ENCODE peak calls at places on chromosomes 5 and 9, in six cellular contexts. R, G, J, Q, K and Y are unnamed samples.

GRCh38 chr9:78542491-78543175 is 245.7 kb downstream of the PSAT1 start:
- DNase-seq in J (no peak), Q (peak; percentile 25), R (no peak), G (no peak), K (no peak), Y (no peak)

GRCh38 chr9:36136277-36136893 is at the start of gene GLIPR2:
- DNase-seq in K (peak; percentile 84), G (peak; percentile 99), J (peak; percentile 70), R (peak; percentile 67), Q (peak; percentile 93), Y (no peak)

GRCh38 chr5:109195667-109196066 is 214.1 kb downstream of the PJA2 start:
- DNase-seq in R (no peak), J (no peak), K (no peak), Q (no peak), G (no peak), Y (no peak)

GRCh38 chr5:158599132-158599531 is 500.6 kb downstream of the EBF1 start:
- DNase-seq in R (no peak), G (no peak), Q (no peak), J (peak; percentile 60), K (no peak), Y (no peak)

GRCh38 chr5:139141841-139142240 is 56.3 kb downstream of the SIL1 start:
- DNase-seq in Q (no peak), R (no peak), K (no peak), G (no peak), J (peak; percentile 94), Y (no peak)

GRCh38 chr9:134825025-134825424 is 55.6 kb upstream of the FCN2 start:
- DNase-seq in R (no peak), K (no peak), G (no peak), J (no peak), Q (no peak), Y (no peak)

GRCh38 chr5:33939863-33940262 is 3.7 kb downstream of the RXFP3 start:
- DNase-seq in K (no peak), Q (no peak), R (no peak), G (peak; percentile 90), J (peak; percentile 29), Y (no peak)

GRCh38 chr5:5270958-5271605 is 131.0 kb downstream of the ADAMTS16 start:
- DNase-seq in G (peak; percentile 93), J (peak; percentile 67), Q (peak; percentile 83), R (no peak), K (no peak), Y (peak; percentile 14)

GRCh38 chr9:100084734-100085133 is 14.1 kb downstream of the ERP44 start:
- DNase-seq in Q (no peak), K (no peak), R (no peak), J (no peak), G (no peak), Y (no peak)

GRCh38 chr5:171162602-171163001 is 146.4 kb upstream of the TLX3 start:
- DNase-seq in K (no peak), G (peak; percentile 48), Q (peak; percentile 79), R (no peak), J (peak; percentile 17), Y (no peak)

GRCh38 chr5:56632199-56632598 is 183.2 kb upstream of the MAP3K1 start:
- DNase-seq in G (no peak), Q (no peak), K (no peak), R (no peak), J (no peak), Y (no peak)

GRCh38 chr5:56264417-56265025 is 31.4 kb upstream of the ANKRD55 start:
- DNase-seq in Q (peak; percentile 77), J (peak; percentile 46), G (no peak), K (peak; percentile 43), R (peak; percentile 9), Y (no peak)

GRCh38 chr9:92952861-92953620 is 5.7 kb downstream of the FGD3 start:
- DNase-seq in R (no peak), J (no peak), K (no peak), G (peak; percentile 73), Q (no peak), Y (no peak)

GRCh38 chr5:179378441-179379271 is 33.4 kb upstream of the ADAMTS2 start:
- DNase-seq in G (peak; percentile 99), K (no peak), J (peak; percentile 91), Q (no peak), R (no peak), Y (no peak)

GRCh38 chr9:124849801-124850200 is 3.5 kb upstream of the WDR38 start:
- DNase-seq in G (peak; percentile 90), K (no peak), J (peak; percentile 79), R (no peak), Q (no peak), Y (no peak)

GRCh38 chr9:4228606-4229005 is 71.3 kb downstream of the GLIS3 start:
- DNase-seq in R (no peak), K (no peak), G (peak; percentile 43), J (peak; percentile 70), Q (no peak), Y (no peak)

GRCh38 chr9:129253820-129254381 is 75.8 kb upstream of the IER5L start:
- DNase-seq in K (no peak), R (no peak), G (peak; percentile 94), Q (no peak), J (no peak), Y (peak; percentile 36)

GRCh38 chr5:12392246-12392645 is 488.0 kb upstream of the CTNND2 start:
- DNase-seq in J (no peak), Q (peak; percentile 23), K (no peak), G (peak; percentile 6), R (no peak), Y (no peak)

GRCh38 chr9:127360829-127361228 is 36.1 kb upstream of the SLC2A8 start:
- DNase-seq in G (no peak), R (no peak), Q (peak; percentile 68), K (peak; percentile 13), J (peak; percentile 63), Y (no peak)

GRCh38 chr5:38941912-38942311 is 96.1 kb downstream of the OSMR start:
- DNase-seq in Q (no peak), R (no peak), J (no peak), G (no peak), K (no peak), Y (no peak)

GRCh38 chr9:111399772-111400563 is 69.9 kb upstream of the OR2K2 start:
- DNase-seq in K (peak; percentile 20), G (peak; percentile 47), Q (peak; percentile 47), J (peak; percentile 38), R (no peak), Y (no peak)

GRCh38 chr5:160621503-160621902 is 199.8 kb downstream of the PTTG1 start:
- DNase-seq in J (no peak), Q (no peak), G (no peak), R (no peak), K (no peak), Y (no peak)

GRCh38 chr5:147733075-147733474 is 49.5 kb downstream of the JAKMIP2 start:
- DNase-seq in Q (no peak), G (no peak), K (no peak), J (no peak), R (no peak), Y (no peak)

GRCh38 chr9:77455312-77455927 is 192.7 kb downstream of the GNA14 start:
- DNase-seq in J (no peak), G (no peak), K (peak; percentile 68), Q (peak; percentile 34), R (peak; percentile 31), Y (no peak)

GRCh38 chr9:129391215-129391614 is 213.2 kb upstream of the IER5L start:
- DNase-seq in R (no peak), J (no peak), G (no peak), K (no peak), Q (peak; percentile 6), Y (no peak)

GRCh38 chr9:127497656-127498290 is 46.5 kb downstream of the LRSAM1 start:
- DNase-seq in R (no peak), J (no peak), K (no peak), Q (no peak), G (peak; percentile 70), Y (no peak)

GRCh38 chr9:127388037-127388855 is 8.7 kb upstream of the SLC2A8 start:
- DNase-seq in G (peak; percentile 87), Q (no peak), J (peak; percentile 97), R (peak; percentile 76), K (peak; percentile 94), Y (no peak)

GRCh38 chr5:143968071-143968878 is 156.3 kb downstream of the HMHB1 start:
- DNase-seq in J (peak; percentile 73), K (no peak), R (no peak), G (peak; percentile 61), Q (peak; percentile 21), Y (no peak)

GRCh38 chr5:147407094-147407681 is 102.7 kb downstream of the DPYSL3 start:
- DNase-seq in J (peak; percentile 64), R (no peak), K (no peak), Q (no peak), G (no peak), Y (no peak)

GRCh38 chr5:34691326-34691725 is 35.2 kb downstream of the RAI14 start:
- DNase-seq in G (peak; percentile 87), J (no peak), R (no peak), K (no peak), Q (no peak), Y (no peak)

GRCh38 chr5:74040811-74041491 is 415.0 kb downstream of the ARHGEF28 start:
- DNase-seq in J (no peak), R (no peak), K (no peak), G (peak; percentile 1), Q (no peak), Y (no peak)

GRCh38 chr5:142115937-142116614 is 7.5 kb downstream of the NDFIP1 start:
- DNase-seq in G (peak; percentile 52), J (peak; percentile 69), R (no peak), K (no peak), Q (no peak), Y (no peak)

GRCh38 chr9:99690573-99690972 is 131.1 kb upstream of the NR4A3 start:
- DNase-seq in J (no peak), G (no peak), R (no peak), K (no peak), Q (peak; percentile 17), Y (peak; percentile 4)

GRCh38 chr9:2729003-2729402 is 11.7 kb downstream of the KCNV2 start:
- DNase-seq in R (no peak), Q (no peak), G (no peak), J (peak; percentile 33), K (no peak), Y (no peak)

GRCh38 chr5:126846756-126847155 is 69.8 kb downstream of the LMNB1 start:
- DNase-seq in R (no peak), J (no peak), G (no peak), K (no peak), Q (no peak), Y (no peak)

GRCh38 chr9:136286359-136286986 is 17.4 kb downstream of the CCDC187 start:
- DNase-seq in Q (no peak), G (no peak), R (no peak), K (no peak), J (no peak), Y (no peak)

GRCh38 chr5:55241756-55242155 is 8.3 kb upstream of the CCNO start:
- DNase-seq in K (no peak), Q (no peak), R (no peak), G (no peak), J (no peak), Y (no peak)

GRCh38 chr5:171639966-171640365 is 145.7 kb upstream of the SMIM23 start:
- DNase-seq in R (no peak), J (no peak), G (no peak), Q (no peak), K (no peak), Y (no peak)

GRCh38 chr5:173954671-173955605 is 34.0 kb upstream of the C5orf47 start:
- DNase-seq in J (peak; percentile 80), K (no peak), R (no peak), G (no peak), Q (no peak), Y (no peak)

GRCh38 chr5:148542812-148543211 is 111.5 kb downstream of the HTR4 start:
- DNase-seq in K (no peak), Q (no peak), J (peak; percentile 3), R (no peak), G (peak; percentile 36), Y (no peak)